ENCODE peak calls at places on chromosomes 13 and 19, in eight cellular contexts. S, C, K, X, A, Q, E and W are unnamed samples. For H3K27me3 and H3K4me1, the result is how much of the 10 kb centered on the place peaks cover.

GRCh38 chr13:89746554-89746953 is 1600.9 kb upstream of the MIR17HG start:
- DNase-seq in S (no peak), C (no peak), K (no peak), X (no peak), A (no peak), Q (no peak), E (no peak), W (no peak)

GRCh38 chr19:10292206-10292788 is 2.5 kb downstream of the ICAM5 start:
- DNase-seq in S (peak), C (peak), K (peak), X (peak), A (peak), Q (no peak), E (peak), W (peak)

GRCh38 chr19:34120846-34121639 is 51.3 kb upstream of the LSM14A start:
- DNase-seq in S (no peak), C (no peak), K (peak), X (peak), A (peak), Q (no peak), E (peak), W (no peak)

GRCh38 chr13:76024151-76024550 is 388.0 kb downstream of the LMO7 start:
- DNase-seq in S (no peak), C (no peak), K (no peak), X (no peak), A (no peak), Q (no peak), E (no peak), W (no peak)

GRCh38 chr19:36265856-36266374 is 51.0 kb downstream of the ZNF146 start:
- DNase-seq in S (no peak), C (no peak), K (no peak), X (no peak), A (no peak), Q (no peak), E (no peak), W (no peak)

GRCh38 chr19:11092181-11092538 is 2.9 kb downstream of the LDLR start:
- DNase-seq in S (no peak), C (no peak), K (peak), X (peak), A (no peak), Q (no peak), E (no peak), W (no peak)

GRCh38 chr19:4031420-4031819 is 23.9 kb downstream of the PIAS4 start:
- DNase-seq in S (no peak), C (no peak), K (no peak), X (no peak), A (no peak), Q (no peak), E (no peak), W (no peak)

GRCh38 chr19:45498411-45499195 is at the start of gene PPM1N:
- DNase-seq in S (peak), C (no peak), K (no peak), X (peak), A (no peak), Q (no peak), E (no peak), W (no peak)

GRCh38 chr19:51183629-51184028 is 41.3 kb upstream of the CD33 start:
- DNase-seq in S (no peak), C (no peak), K (no peak), X (no peak), A (no peak), Q (no peak), E (no peak), W (no peak)

GRCh38 chr19:54307389-54307788 is 5.6 kb downstream of the LILRA5 start:
- DNase-seq in S (no peak), C (no peak), K (no peak), X (no peak), A (peak), Q (no peak), E (no peak), W (no peak)

GRCh38 chr19:18167975-18168645 is 5.5 kb upstream of the IFI30 start:
- DNase-seq in S (no peak), C (no peak), K (no peak), X (peak), A (peak), Q (no peak), E (no peak), W (no peak)

GRCh38 chr19:54247106-54247930 is 4.7 kb upstream of the LILRA6 start:
- DNase-seq in S (no peak), C (no peak), K (no peak), X (no peak), A (no peak), Q (peak), E (no peak), W (no peak)

GRCh38 chr13:50104493-50104892 is 89.2 kb downstream of the KCNRG start:
- DNase-seq in S (no peak), C (no peak), K (no peak), X (peak), A (no peak), Q (no peak), E (no peak), W (no peak)

GRCh38 chr19:33683881-33684549 is 62.3 kb downstream of the CHST8 start:
- DNase-seq in S (no peak), C (no peak), K (peak), X (peak), A (no peak), Q (no peak), E (peak), W (peak)

GRCh38 chr19:11159598-11160001 is 4.0 kb upstream of the SPC24 start:
- DNase-seq in S (no peak), C (peak), K (no peak), X (peak), A (no peak), Q (no peak), E (no peak), W (no peak)

GRCh38 chr13:57813641-57814040 is 182.1 kb downstream of the PCDH17 start:
- DNase-seq in S (no peak), C (no peak), K (no peak), X (no peak), A (no peak), Q (no peak), E (no peak), W (no peak)

GRCh38 chr19:47378246-47378645 is 29.1 kb downstream of the DHX34 start:
- DNase-seq in S (no peak), C (no peak), K (no peak), X (no peak), A (no peak), Q (no peak), E (no peak), W (no peak)

GRCh38 chr13:95533545-95534135 is 18.9 kb upstream of the CLDN10 start:
- DNase-seq in S (no peak), C (no peak), K (no peak), X (no peak), A (peak), Q (no peak), E (no peak), W (no peak)

GRCh38 chr13:80379245-80379644 is 38.3 kb upstream of the SPRY2 start:
- DNase-seq in S (no peak), C (no peak), K (no peak), X (peak), A (no peak), Q (no peak), E (no peak), W (no peak)

GRCh38 chr13:34019870-34020269 is 201.9 kb downstream of the RFC3 start:
- DNase-seq in S (no peak), C (no peak), K (peak), X (no peak), A (no peak), Q (no peak), E (no peak), W (no peak)

GRCh38 chr19:39398297-39398864 is 7.2 kb downstream of the MED29 start:
- DNase-seq in S (peak), C (peak), K (peak), X (peak), A (peak), Q (no peak), E (peak), W (peak)

GRCh38 chr13:104204177-104204576 is 1138.0 kb upstream of the SLC10A2 start:
- DNase-seq in S (no peak), C (no peak), K (no peak), X (no peak), A (no peak), Q (no peak), E (no peak), W (no peak)

GRCh38 chr13:97359181-97360057 is 74.5 kb upstream of the RAP2A start:
- DNase-seq in S (peak), C (peak), K (peak), X (peak), A (peak), Q (no peak), E (peak), W (peak)

GRCh38 chr13:79481685-79482052 is 714 bp downstream of the NDFIP2 start:
- DNase-seq in S (no peak), C (no peak), K (no peak), X (no peak), A (peak), Q (no peak), E (no peak), W (no peak)

GRCh38 chr19:35773020-35773809 is 2.1 kb upstream of the ARHGAP33 start:
- DNase-seq in S (no peak), C (no peak), K (no peak), X (peak), A (no peak), Q (no peak), E (no peak), W (no peak)

GRCh38 chr13:94548382-94549240 is 47.3 kb downstream of the TGDS start:
- DNase-seq in S (peak), C (peak), K (peak), X (peak), A (peak), Q (no peak), E (peak), W (peak)

GRCh38 chr13:43787998-43788397 is 1.2 kb upstream of the ENOX1 start:
- DNase-seq in S (no peak), C (no peak), K (no peak), X (peak), A (no peak), Q (no peak), E (peak), W (no peak)

GRCh38 chr19:35901854-35902661 is at the start of gene HCST:
- DNase-seq in S (no peak), C (no peak), K (no peak), X (peak), A (no peak), Q (no peak), E (no peak), W (no peak)

GRCh38 chr19:38251564-38252051 is 4.6 kb downstream of the PPP1R14A start:
- DNase-seq in S (peak), C (peak), K (no peak), X (no peak), A (no peak), Q (no peak), E (peak), W (peak)

GRCh38 chr13:112905086-112905485 is 63.9 kb upstream of the MCF2L start:
- DNase-seq in S (no peak), C (no peak), K (no peak), X (no peak), A (no peak), Q (no peak), E (no peak), W (no peak)
- H3K27me3 ChIP-seq in S (under half), C (under half), K (under half), X (half or more), A (under half), Q (under half), E (under half), W (under half)

GRCh38 chr19:13840751-13841338 is 36.1 kb upstream of the NANOS3 start:
- DNase-seq in S (no peak), C (no peak), K (no peak), X (no peak), A (no peak), Q (no peak), E (no peak), W (no peak)
- TF ChIP-seq POLR2A in S (no peak), C (no peak), K (no peak), X (no peak), A (no peak), Q (no peak), E (no peak), W (no peak)

GRCh38 chr19:16615788-16616187 is 12.2 kb downstream of the MED26 start:
- DNase-seq in S (no peak), C (no peak), K (no peak), X (no peak), A (no peak), Q (no peak), E (no peak), W (no peak)
- H3K4me1 ChIP-seq in S (under half), C (under half), K (under half), X (under half), A (under half), Q (under half), E (under half), W (half or more)

GRCh38 chr19:1760020-1760419 is 6.7 kb downstream of the ONECUT3 start:
- DNase-seq in S (no peak), C (no peak), K (no peak), X (no peak), A (no peak), Q (no peak), E (no peak), W (no peak)
- H3K27me3 ChIP-seq in S (under half), C (half or more), K (half or more), X (half or more), A (half or more), Q (half or more), E (under half), W (half or more)

DNA sequence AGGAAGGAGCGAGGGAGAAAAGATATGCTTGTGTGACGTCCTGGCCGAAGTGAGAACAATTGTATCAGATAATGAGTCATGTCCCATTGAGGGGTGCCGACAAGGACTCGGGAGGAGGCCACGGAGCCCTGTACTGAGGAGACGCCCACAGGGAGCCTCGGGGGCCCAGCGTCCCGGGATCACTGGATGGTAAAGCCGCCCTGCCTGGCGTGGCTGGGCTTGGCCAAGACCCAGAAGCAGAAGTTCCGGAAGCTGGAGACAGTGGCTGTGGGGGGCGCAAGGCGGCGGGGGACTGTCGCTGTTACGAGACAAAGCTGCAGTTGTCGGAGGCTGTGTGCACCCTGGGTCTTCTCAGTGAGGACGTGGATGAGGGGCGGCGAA is 54.2 kb downstream of the MCF2L start:
- DNase-seq in S (no peak), C (no peak), K (peak), X (no peak), A (no peak), Q (no peak), E (no peak), W (no peak)
- TF ChIP-seq POLR2A in S (no peak), C (no peak), K (no peak), X (no peak), A (no peak), Q (no peak), E (no peak), W (no peak)

GRCh38 chr13:112247471-112248405 is 128.4 kb upstream of the SPACA7 start:
- DNase-seq in S (no peak), C (no peak), K (no peak), X (no peak), A (no peak), Q (peak), E (peak), W (no peak)
- H3K4me1 ChIP-seq in S (under half), C (under half), K (under half), X (under half), A (under half), Q (under half), E (under half), W (under half)

GRCh38 chr13:85652536-85652935 is 146.7 kb downstream of the SLITRK6 start:
- DNase-seq in S (no peak), C (no peak), K (no peak), X (no peak), A (no peak), Q (no peak), E (no peak), W (no peak)
- H3K27me3 ChIP-seq in S (under half), C (under half), K (under half), X (under half), A (under half), Q (under half), E (under half), W (under half)

DNA sequence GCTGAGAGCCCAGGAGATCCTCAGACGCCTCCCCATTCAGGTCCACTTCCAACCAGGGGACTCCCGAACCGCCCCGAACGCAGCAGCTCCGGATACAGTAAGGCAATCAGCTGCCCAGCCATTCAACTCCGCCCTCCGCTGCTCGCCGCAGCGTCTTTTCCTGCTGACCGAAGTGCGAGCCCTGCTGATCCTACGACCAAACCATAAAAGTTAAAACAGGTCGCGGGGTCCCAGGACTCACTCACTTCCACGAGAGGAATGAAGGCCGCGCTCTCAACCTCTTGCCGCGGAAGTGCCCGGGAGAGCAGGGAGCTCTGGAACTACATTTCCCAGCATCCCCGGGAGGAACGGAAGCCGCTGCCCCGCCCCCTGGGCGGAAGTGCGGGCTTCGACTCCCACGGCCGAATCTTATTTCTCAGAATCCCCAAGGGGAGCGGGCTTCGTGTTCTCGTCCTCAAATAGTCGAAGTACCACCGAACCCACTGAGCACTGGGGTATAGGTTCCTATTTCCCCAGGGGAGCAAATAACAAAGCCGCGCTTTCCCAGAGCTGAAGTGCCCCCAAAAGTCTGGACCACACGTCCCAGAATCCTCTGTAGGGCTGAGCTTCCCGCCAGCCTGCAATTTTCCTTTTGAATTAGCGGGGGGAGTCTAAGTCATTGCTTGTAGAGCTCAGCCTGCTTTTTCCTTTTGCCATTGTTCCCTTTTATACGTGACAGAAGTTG is at the start of gene ZNF45:
- DNase-seq in S (peak), C (peak), K (peak), X (peak), A (peak), Q (peak), E (peak), W (peak)
- TF ChIP-seq POLR2A in S (no peak), C (no peak), K (peak), X (no peak), A (no peak), Q (no peak), E (no peak), W (peak)

GRCh38 chr19:30942636-30943035 is 406.6 kb downstream of the TSHZ3 start:
- DNase-seq in S (no peak), C (no peak), K (no peak), X (no peak), A (no peak), Q (no peak), E (no peak), W (no peak)
- H3K4me1 ChIP-seq in S (under half), C (under half), K (under half), X (under half), A (under half), Q (under half), E (under half), W (under half)